ENCODE peak calls at places on chromosome 15, in six cellular contexts. Y is HL-60, N is gastrocnemius medialis, V is activated B cell treated with CpG ODN at 0.5 μM for 24 hours, B is nephron progenitor cell, E is GM23338. C is an unnamed sample.

GRCh38 chr15:78075490-78076230 is 1.9 kb downstream of the TBC1D2B start:
- DNase-seq in E (peak; percentile 83), Y (peak; percentile 29), B (peak; percentile 28), V (no peak), N (no peak), C (no peak)

GRCh38 chr15:29622637-29623036 is 199.6 kb downstream of the TJP1 start:
- DNase-seq in N (no peak), B (no peak), E (no peak), Y (no peak), V (no peak), C (no peak)

GRCh38 chr15:44009056-44009455 is 182.3 kb downstream of the WDR76 start:
- DNase-seq in B (no peak), N (no peak), V (no peak), E (no peak), Y (no peak), C (no peak)

GRCh38 chr15:37102315-37103021 is 2.1 kb upstream of the MEIS2 start:
- DNase-seq in Y (no peak), N (no peak), B (peak; percentile 46), V (no peak), E (peak; percentile 85), C (peak; percentile 25)

GRCh38 chr15:74635228-74635627 is 19.6 kb downstream of the CLK3 start:
- DNase-seq in Y (peak; percentile 76), E (peak; percentile 87), B (peak; percentile 69), V (peak; percentile 61), N (no peak), C (peak; percentile 52)

GRCh38 chr15:27847775-27848710 is 251.1 kb downstream of the OCA2 start:
- DNase-seq in E (no peak), V (no peak), N (no peak), Y (no peak), B (no peak), C (no peak)

GRCh38 chr15:92228830-92229229 is 164.9 kb upstream of the ST8SIA2 start:
- DNase-seq in B (no peak), Y (no peak), V (no peak), E (no peak), N (no peak), C (no peak)

GRCh38 chr15:90388462-90389182 is 580 bp downstream of the IQGAP1 start:
- DNase-seq in Y (peak; percentile 78), V (peak; percentile 78), B (peak; percentile 60), E (peak; percentile 60), N (peak; percentile 36), C (peak; percentile 34)

GRCh38 chr15:65396283-65396964 is 18.6 kb upstream of the IGDCC3 start:
- DNase-seq in B (peak; percentile 45), V (no peak), N (no peak), Y (no peak), E (peak; percentile 66), C (no peak)

GRCh38 chr15:39403674-39404117 is 177.2 kb upstream of the THBS1 start:
- DNase-seq in Y (no peak), N (no peak), E (no peak), B (no peak), V (no peak), C (no peak)

GRCh38 chr15:22979699-22980188 is 424 bp downstream of the CYFIP1 start:
- DNase-seq in Y (no peak), B (peak; percentile 59), E (peak; percentile 78), V (peak; percentile 26), N (no peak), C (peak; percentile 18)

GRCh38 chr15:22263738-22264137 is 183.4 kb downstream of the OR4M2 start:
- DNase-seq in V (no peak), E (no peak), B (no peak), Y (no peak), N (no peak), C (no peak)

GRCh38 chr15:35874260-35874905 is 328.4 kb upstream of the DPH6 start:
- DNase-seq in N (peak; percentile 17), Y (no peak), E (no peak), B (no peak), V (no peak), C (no peak)

GRCh38 chr15:87702270-87702669 is 554.3 kb downstream of the NTRK3 start:
- DNase-seq in N (no peak), E (no peak), V (no peak), Y (no peak), B (no peak), C (no peak)

GRCh38 chr15:78063966-78064365 is 13.5 kb downstream of the TBC1D2B start:
- DNase-seq in V (no peak), N (no peak), Y (no peak), B (no peak), E (no peak), C (no peak)

GRCh38 chr15:41022487-41023090 is 69.3 kb downstream of the CHAC1 start:
- DNase-seq in N (no peak), E (peak; percentile 71), B (peak; percentile 46), V (no peak), Y (peak; percentile 54), C (peak; percentile 14)

GRCh38 chr15:63063164-63063756 is 20.7 kb downstream of the TPM1 start:
- DNase-seq in E (no peak), V (no peak), N (no peak), Y (no peak), B (no peak), C (no peak)

GRCh38 chr15:42846647-42847046 is 73.9 kb downstream of the TTBK2 start:
- DNase-seq in Y (no peak), E (peak; percentile 26), V (no peak), B (no peak), N (no peak), C (no peak)

GRCh38 chr15:64690578-64691296 is 84.7 kb downstream of the RBPMS2 start:
- DNase-seq in B (no peak), Y (no peak), E (no peak), N (no peak), V (no peak), C (no peak)

GRCh38 chr15:85582719-85583089 is 202.3 kb downstream of the AKAP13 start:
- DNase-seq in V (no peak), B (no peak), Y (peak; percentile 42), E (no peak), N (peak; percentile 77), C (no peak)

GRCh38 chr15:61653110-61653509 is 407.1 kb downstream of the VPS13C start:
- DNase-seq in E (peak; percentile 18), V (no peak), Y (no peak), N (peak; percentile 52), B (no peak), C (no peak)

GRCh38 chr15:64651573-64652260 is 123.7 kb downstream of the RBPMS2 start:
- DNase-seq in Y (no peak), N (peak; percentile 12), B (no peak), V (no peak), E (peak; percentile 74), C (no peak)

GRCh38 chr15:40420793-40421192 is 15.2 kb downstream of the IVD start:
- DNase-seq in N (no peak), Y (no peak), E (no peak), V (no peak), B (no peak), C (no peak)

GRCh38 chr15:63474810-63475316 is 29.5 kb upstream of the USP3 start:
- DNase-seq in Y (no peak), E (no peak), B (peak; percentile 38), N (no peak), V (peak; percentile 58), C (no peak)

GRCh38 chr15:62920569-62921502 is 121.7 kb upstream of the TPM1 start:
- DNase-seq in E (no peak), V (no peak), B (no peak), Y (peak; percentile 15), N (peak; percentile 35), C (no peak)

GRCh38 chr15:85785887-85786777 is 8.6 kb downstream of the KLHL25 start:
- DNase-seq in Y (no peak), E (no peak), B (no peak), V (no peak), N (peak; percentile 81), C (no peak)

GRCh38 chr15:51776952-51777574 is 25.7 kb downstream of the TMOD2 start:
- DNase-seq in B (peak; percentile 63), V (no peak), Y (peak; percentile 80), E (peak; percentile 87), N (peak; percentile 40), C (peak; percentile 45)

GRCh38 chr15:80787238-80787805 is 8.2 kb downstream of the CEMIP start:
- DNase-seq in Y (no peak), V (no peak), B (no peak), N (no peak), E (peak; percentile 36), C (no peak)
- TF ChIP-seq CTCF in Y (no peak), V (no peak), B (no peak), N (no peak), E (peak; percentile 28), C (no peak)

DNA sequence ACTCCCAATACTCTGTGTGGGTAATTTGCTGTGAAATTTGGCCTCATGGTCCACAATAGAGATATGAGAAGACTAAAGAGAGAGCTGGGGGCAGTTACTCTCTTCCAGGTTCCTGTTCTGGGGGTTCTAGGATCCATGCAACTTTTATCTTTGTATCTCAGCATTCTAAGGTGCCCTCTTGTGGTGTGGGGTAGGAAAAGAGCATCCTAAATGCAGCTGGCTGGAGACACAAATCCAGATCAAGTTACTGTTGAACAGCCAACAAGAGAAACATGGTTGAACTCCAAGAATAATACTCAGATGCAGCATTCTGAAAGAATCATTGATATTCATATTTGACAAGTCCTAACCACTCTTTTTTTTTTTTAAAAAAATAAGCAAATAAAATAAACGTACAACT is 238.2 kb downstream of the GREM1 start:
- DNase-seq in N (no peak), E (peak; percentile 70), B (peak; percentile 13), Y (no peak), V (no peak), C (no peak)
- TF ChIP-seq CTCF in N (peak; percentile 4), E (peak; percentile 71), B (peak; percentile 47), Y (peak; percentile 28), V (no peak), C (peak; percentile 33)

GRCh38 chr15:68186671-68187397 is 18.3 kb downstream of the CALML4 start:
- DNase-seq in V (no peak), B (no peak), N (no peak), Y (no peak), E (no peak), C (no peak)
- TF ChIP-seq CTCF in V (no peak), B (no peak), N (no peak), Y (no peak), E (no peak), C (no peak)

DNA sequence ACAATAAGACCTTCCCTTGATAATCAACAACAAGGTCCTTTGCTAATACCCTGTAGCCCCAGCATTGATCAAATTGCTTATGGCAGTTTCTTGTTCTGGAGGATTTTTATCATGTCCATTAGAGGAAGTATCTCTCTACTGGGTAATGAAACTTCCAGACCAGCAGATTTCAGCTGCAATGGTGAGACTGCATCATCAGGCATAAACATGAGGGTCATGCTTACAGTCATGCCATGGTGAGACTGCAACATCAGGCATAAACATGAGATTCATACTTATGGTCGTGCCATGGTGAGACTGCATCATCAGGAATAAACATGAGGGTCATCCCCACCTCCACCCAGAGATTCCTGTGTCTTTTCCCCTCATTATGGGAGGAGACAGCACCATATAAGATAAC is 129.0 kb upstream of the LIPC start:
- DNase-seq in N (no peak), V (no peak), E (no peak), B (no peak), Y (no peak), C (no peak)
- TF ChIP-seq CTCF in N (no peak), V (no peak), E (no peak), B (no peak), Y (no peak), C (no peak)

GRCh38 chr15:59953392-59953883 is 50.7 kb upstream of the FOXB1 start:
- DNase-seq in V (no peak), E (peak; percentile 23), Y (no peak), N (no peak), B (peak; percentile 12), C (peak; percentile 26)
- TF ChIP-seq CTCF in V (no peak), E (no peak), Y (no peak), N (no peak), B (no peak), C (no peak)

GRCh38 chr15:83436513-83437158 is 10.5 kb upstream of the SH3GL3 start:
- DNase-seq in E (peak; percentile 81), V (no peak), N (no peak), B (no peak), Y (no peak), C (no peak)
- TF ChIP-seq CTCF in E (peak; percentile 80), V (no peak), N (no peak), B (peak; percentile 55), Y (no peak), C (peak; percentile 67)

C was measured in progenitor cell of endocrine pancreas.